ENCODE peak calls at places on chromosomes 11 and 22, in four cellular contexts. E, D, T and X are unnamed samples.
A peak's percentile ranks its signal among the peaks of the same experiment; 100 is the strongest.

GRCh38 chr11:119863811-119864601 is 135.0 kb upstream of the NECTIN1 start:
- DNase-seq in D (peak; percentile 57), E (no peak), T (no peak), X (no peak)

GRCh38 chr11:16669799-16670415 is 68.5 kb upstream of the C11orf58 start:
- DNase-seq in D (no peak), E (no peak), T (no peak), X (peak; percentile 54)

GRCh38 chr11:17421781-17422180 is 33.3 kb upstream of the KCNJ11 start:
- DNase-seq in D (no peak), T (no peak), E (no peak), X (no peak)

GRCh38 chr11:2781413-2782274 is 81.8 kb upstream of the KCNQ1OT1 start:
- DNase-seq in D (no peak), E (peak; percentile 18), T (no peak), X (no peak)

GRCh38 chr22:49268924-49269323 is 558.7 kb downstream of the BRD1 start:
- DNase-seq in D (no peak), T (no peak), E (no peak), X (no peak)

GRCh38 chr11:123729602-123730001 is 11.9 kb downstream of the ZNF202 start:
- DNase-seq in T (no peak), E (no peak), D (no peak), X (no peak)

GRCh38 chr11:12716816-12717215 is 42.6 kb downstream of the TEAD1 start:
- DNase-seq in D (no peak), E (no peak), T (no peak), X (no peak)

GRCh38 chr11:69609351-69609750 is 31.6 kb upstream of the CCND1 start:
- DNase-seq in D (no peak), T (no peak), E (no peak), X (no peak)

GRCh38 chr11:83278351-83278750 is 7.8 kb downstream of the CCDC90B start:
- DNase-seq in D (no peak), T (no peak), E (no peak), X (no peak)

GRCh38 chr22:31346733-31347250 is 646 bp upstream of the PATZ1 start:
- DNase-seq in T (no peak), E (peak; percentile 53), D (peak; percentile 83), X (peak; percentile 68)

GRCh38 chr22:36540867-36541642 is 12.1 kb upstream of the EIF3D start:
- DNase-seq in D (no peak), E (no peak), T (no peak), X (no peak)

GRCh38 chr11:27427183-27427980 is 45.2 kb downstream of the LGR4 start:
- DNase-seq in T (no peak), E (no peak), D (no peak), X (no peak)

GRCh38 chr22:30689622-30690021 is 5.1 kb upstream of the OSBP2 start:
- DNase-seq in D (no peak), E (no peak), T (no peak), X (no peak)

GRCh38 chr22:42335839-42336378 is 65.5 kb upstream of the TCF20 start:
- DNase-seq in T (no peak), E (no peak), D (peak; percentile 49), X (no peak)

DNA sequence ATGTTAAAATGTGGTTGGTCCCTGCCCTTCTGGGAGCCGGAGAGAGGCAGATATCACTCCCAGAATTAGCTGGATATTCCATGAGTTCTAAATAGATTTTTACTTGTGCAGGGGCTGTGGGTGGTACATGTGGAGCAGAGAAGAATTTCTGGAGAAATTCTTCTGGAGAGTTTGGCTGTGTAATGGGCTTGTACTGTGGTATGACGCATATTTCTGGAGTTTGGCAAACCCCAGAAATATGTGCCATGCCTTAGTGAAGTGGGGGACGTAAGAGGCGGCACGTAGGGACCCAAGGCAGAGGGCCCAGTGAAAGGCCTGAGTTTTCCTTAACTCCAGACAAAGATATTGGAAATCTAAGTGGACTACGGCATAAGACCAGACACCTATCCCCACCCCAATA is 51.3 kb upstream of the TBCEL start:
- DNase-seq in D (no peak), E (no peak), T (no peak), X (no peak)
- H3K4me1 ChIP-seq in D (no peaks in the 10 kb centered on the region), E (no peaks in the 10 kb centered on the region), T (no peaks in the 10 kb centered on the region), X (no peaks in the 10 kb centered on the region)

GRCh38 chr11:132409591-132410375 is 1039.4 kb downstream of the NTM start:
- DNase-seq in E (no peak), T (no peak), D (no peak), X (no peak)

GRCh38 chr11:132414451-132414850 is 1044.0 kb downstream of the NTM start:
- DNase-seq in E (no peak), D (no peak), T (no peak), X (no peak)

GRCh38 chr11:132405728-132406127 is 1035.3 kb downstream of the NTM start:
- DNase-seq in T (no peak), E (no peak), D (no peak), X (no peak)

GRCh38 chr11:132410383-132410782 is 1040.0 kb downstream of the NTM start:
- DNase-seq in E (no peak), T (no peak), D (no peak), X (no peak)

GRCh38 chr11:132408877-132409276 is 1038.5 kb downstream of the NTM start:
- DNase-seq in T (peak; percentile 36), E (no peak), D (no peak), X (no peak)
- TF ChIP-seq EP300 in T (no peak), E (no peak), D (no peak), X (no peak)

GRCh38 chr11:88484873-88485621 is 147.5 kb upstream of the CTSC start:
- DNase-seq in E (peak; percentile 62), D (peak; percentile 37), T (peak; percentile 27), X (peak; percentile 50)
- TF ChIP-seq FOXM1 in E (no peak), D (no peak), T (no peak), X (no peak)

GRCh38 chr22:20032407-20032991 is 11.6 kb downstream of the TANGO2 start:
- DNase-seq in D (no peak), E (no peak), T (no peak), X (no peak)
- H3K4me1 ChIP-seq in D (no peaks in the 10 kb centered on the region), E (peaks cover 63% of the 10 kb centered on the region), T (peaks cover 39% of the 10 kb centered on the region), X (no peaks in the 10 kb centered on the region)